ENCODE peak calls at places on chromosomes 4 and X, in six cellular contexts. One of them, this sample, is unnamed.

GRCh38 chrX:64842492-64842891 is 133.8 kb downstream of the ZC4H2 start:
- DNase-seq in tibial nerve: no peak
- DNase-seq in sigmoid colon: no peak
- DNase-seq in stomach: no peak
- DNase-seq in breast epithelium: no peak
- DNase-seq in transverse colon: no peak
- DNase-seq in this sample: no peak

GRCh38 chrX:129842510-129843208 is 1.0 kb downstream of the ZDHHC9 start:
- DNase-seq in breast epithelium: no peak
- DNase-seq in tibial nerve: no peak
- DNase-seq in sigmoid colon: peak; percentile 68
- DNase-seq in stomach: peak; percentile 55
- DNase-seq in transverse colon: peak; percentile 55
- DNase-seq in this sample: no peak

GRCh38 chr4:25862411-25863346 is at the start of gene SEL1L3:
- DNase-seq in stomach: peak; percentile 79
- DNase-seq in sigmoid colon: no peak
- DNase-seq in transverse colon: peak; percentile 80
- DNase-seq in tibial nerve: no peak
- DNase-seq in breast epithelium: no peak
- DNase-seq in this sample: peak; percentile 80

GRCh38 chrX:100658936-100659335 is 14.9 kb downstream of the SRPX2 start:
- DNase-seq in tibial nerve: no peak
- DNase-seq in sigmoid colon: no peak
- DNase-seq in transverse colon: no peak
- DNase-seq in breast epithelium: no peak
- DNase-seq in stomach: no peak
- DNase-seq in this sample: no peak

GRCh38 chrX:120120223-120120622 is 4.5 kb upstream of the RHOXF1 start:
- DNase-seq in sigmoid colon: no peak
- DNase-seq in transverse colon: no peak
- DNase-seq in tibial nerve: no peak
- DNase-seq in breast epithelium: no peak
- DNase-seq in stomach: no peak
- DNase-seq in this sample: no peak

GRCh38 chr4:22019676-22020075 is 71.1 kb upstream of the KCNIP4 start:
- DNase-seq in transverse colon: no peak
- DNase-seq in sigmoid colon: no peak
- DNase-seq in stomach: no peak
- DNase-seq in breast epithelium: no peak
- DNase-seq in tibial nerve: no peak
- DNase-seq in this sample: no peak

GRCh38 chrX:137567474-137568232 is 1.7 kb downstream of the ZIC3 start:
- DNase-seq in stomach: no peak
- DNase-seq in sigmoid colon: no peak
- DNase-seq in tibial nerve: no peak
- DNase-seq in transverse colon: no peak
- DNase-seq in breast epithelium: no peak
- DNase-seq in this sample: no peak

GRCh38 chr4:22179124-22179874 is 230.7 kb upstream of the KCNIP4 start:
- DNase-seq in transverse colon: no peak
- DNase-seq in sigmoid colon: no peak
- DNase-seq in breast epithelium: no peak
- DNase-seq in stomach: no peak
- DNase-seq in tibial nerve: no peak
- DNase-seq in this sample: no peak

GRCh38 chr4:42558156-42558555 is 98.7 kb downstream of the ATP8A1 start:
- DNase-seq in tibial nerve: no peak
- DNase-seq in sigmoid colon: no peak
- DNase-seq in transverse colon: no peak
- DNase-seq in stomach: no peak
- DNase-seq in breast epithelium: no peak
- DNase-seq in this sample: no peak

GRCh38 chr4:147799986-147800555 is 68.2 kb downstream of the ARHGAP10 start:
- DNase-seq in tibial nerve: no peak
- DNase-seq in stomach: no peak
- DNase-seq in sigmoid colon: no peak
- DNase-seq in breast epithelium: no peak
- DNase-seq in transverse colon: no peak
- DNase-seq in this sample: no peak

GRCh38 chr4:156137971-156138581 is 184.4 kb upstream of the CTSO start:
- DNase-seq in sigmoid colon: no peak
- DNase-seq in stomach: no peak
- DNase-seq in transverse colon: no peak
- DNase-seq in breast epithelium: no peak
- DNase-seq in tibial nerve: no peak
- DNase-seq in this sample: no peak

GRCh38 chrX:69556094-69557011 is 52.2 kb downstream of the NALF2 start:
- DNase-seq in stomach: no peak
- DNase-seq in transverse colon: no peak
- DNase-seq in sigmoid colon: no peak
- DNase-seq in breast epithelium: no peak
- DNase-seq in tibial nerve: no peak
- DNase-seq in this sample: no peak

GRCh38 chr4:85747871-85748491 is 273.0 kb downstream of the ARHGAP24 start:
- DNase-seq in stomach: no peak
- DNase-seq in sigmoid colon: no peak
- DNase-seq in breast epithelium: no peak
- DNase-seq in transverse colon: peak; percentile 15
- DNase-seq in tibial nerve: no peak
- DNase-seq in this sample: peak; percentile 45

GRCh38 chr4:73208376-73208775 is 50.2 kb downstream of the ANKRD17 start:
- DNase-seq in tibial nerve: no peak
- DNase-seq in sigmoid colon: no peak
- DNase-seq in transverse colon: no peak
- DNase-seq in stomach: no peak
- DNase-seq in breast epithelium: no peak
- DNase-seq in this sample: no peak

GRCh38 chrX:54178100-54178940 is 4.7 kb downstream of the FAM120C start:
- DNase-seq in transverse colon: no peak
- DNase-seq in tibial nerve: no peak
- DNase-seq in sigmoid colon: no peak
- DNase-seq in breast epithelium: no peak
- DNase-seq in stomach: no peak
- DNase-seq in this sample: no peak

GRCh38 chr4:83219344-83219990 is 65.1 kb downstream of the COQ2 start:
- DNase-seq in transverse colon: peak; percentile 56
- DNase-seq in sigmoid colon: no peak
- DNase-seq in tibial nerve: no peak
- DNase-seq in stomach: peak; percentile 33
- DNase-seq in breast epithelium: peak; percentile 52
- DNase-seq in this sample: peak; percentile 65

DNA sequence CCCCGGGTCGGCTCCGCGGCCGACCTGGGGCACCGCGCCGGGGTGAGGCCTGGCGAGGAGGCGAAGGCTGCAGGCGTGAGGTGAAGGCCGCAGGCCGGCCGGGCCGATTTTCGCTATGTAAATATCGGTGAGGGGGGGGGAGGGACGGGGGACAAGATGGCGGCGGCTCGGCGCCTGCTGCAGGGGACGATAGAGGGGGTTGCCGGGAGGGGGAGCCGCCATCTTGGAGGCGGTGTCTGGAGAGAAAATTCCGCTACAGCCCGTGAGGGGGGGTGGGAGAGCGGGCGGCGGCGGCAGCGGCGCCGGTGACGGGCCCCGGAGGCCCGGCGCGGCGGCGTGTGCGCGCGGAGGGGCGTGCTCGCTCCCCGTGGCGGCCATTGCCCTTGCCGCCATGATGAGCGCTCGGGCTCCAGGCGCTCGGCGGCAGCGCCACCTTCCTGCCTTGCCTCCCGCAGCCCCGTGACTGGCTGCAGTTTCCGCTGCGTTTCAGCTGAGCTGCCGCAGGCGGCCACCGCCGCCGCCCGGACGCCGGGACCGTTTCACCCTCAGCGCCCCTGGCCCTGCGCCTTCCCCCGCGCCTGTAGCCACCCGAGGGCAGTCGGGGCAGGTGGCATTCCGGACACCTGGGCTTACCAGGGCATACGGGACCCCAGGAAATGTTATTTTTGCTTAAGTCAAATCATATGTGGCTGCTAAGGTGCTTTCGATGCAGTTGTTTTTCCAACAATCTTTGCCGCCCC is 692 bp downstream of the ZFX start:
- DNase-seq in sigmoid colon: peak; percentile 97
- DNase-seq in transverse colon: peak; percentile 95
- DNase-seq in stomach: peak; percentile 93
- DNase-seq in tibial nerve: peak; percentile 58
- DNase-seq in breast epithelium: peak; percentile 75
- DNase-seq in this sample: peak; percentile 87
- TF ChIP-seq POLR2A in sigmoid colon: no peak
- TF ChIP-seq POLR2A in transverse colon: peak; percentile 45
- TF ChIP-seq POLR2A in stomach: no peak
- TF ChIP-seq POLR2A in tibial nerve: peak; percentile 47
- TF ChIP-seq POLR2A in breast epithelium: peak; percentile 29
- TF ChIP-seq POLR2A in this sample: no peak

GRCh38 chr4:23233596-23233995 is 540.9 kb downstream of the GBA3 start:
- DNase-seq in sigmoid colon: no peak
- DNase-seq in transverse colon: no peak
- DNase-seq in tibial nerve: no peak
- DNase-seq in stomach: no peak
- DNase-seq in breast epithelium: no peak
- DNase-seq in this sample: no peak

GRCh38 chr4:23237771-23238170 is 545.0 kb downstream of the GBA3 start:
- DNase-seq in transverse colon: no peak
- DNase-seq in stomach: peak; percentile 65
- DNase-seq in sigmoid colon: no peak
- DNase-seq in breast epithelium: no peak
- DNase-seq in tibial nerve: no peak
- DNase-seq in this sample: no peak

GRCh38 chr4:23234716-23235115 is 542.0 kb downstream of the GBA3 start:
- DNase-seq in transverse colon: no peak
- DNase-seq in tibial nerve: no peak
- DNase-seq in sigmoid colon: no peak
- DNase-seq in stomach: no peak
- DNase-seq in breast epithelium: no peak
- DNase-seq in this sample: no peak

GRCh38 chr4:23234018-23234417 is 541.3 kb downstream of the GBA3 start:
- DNase-seq in stomach: no peak
- DNase-seq in sigmoid colon: no peak
- DNase-seq in breast epithelium: no peak
- DNase-seq in transverse colon: no peak
- DNase-seq in tibial nerve: no peak
- DNase-seq in this sample: no peak

DNA sequence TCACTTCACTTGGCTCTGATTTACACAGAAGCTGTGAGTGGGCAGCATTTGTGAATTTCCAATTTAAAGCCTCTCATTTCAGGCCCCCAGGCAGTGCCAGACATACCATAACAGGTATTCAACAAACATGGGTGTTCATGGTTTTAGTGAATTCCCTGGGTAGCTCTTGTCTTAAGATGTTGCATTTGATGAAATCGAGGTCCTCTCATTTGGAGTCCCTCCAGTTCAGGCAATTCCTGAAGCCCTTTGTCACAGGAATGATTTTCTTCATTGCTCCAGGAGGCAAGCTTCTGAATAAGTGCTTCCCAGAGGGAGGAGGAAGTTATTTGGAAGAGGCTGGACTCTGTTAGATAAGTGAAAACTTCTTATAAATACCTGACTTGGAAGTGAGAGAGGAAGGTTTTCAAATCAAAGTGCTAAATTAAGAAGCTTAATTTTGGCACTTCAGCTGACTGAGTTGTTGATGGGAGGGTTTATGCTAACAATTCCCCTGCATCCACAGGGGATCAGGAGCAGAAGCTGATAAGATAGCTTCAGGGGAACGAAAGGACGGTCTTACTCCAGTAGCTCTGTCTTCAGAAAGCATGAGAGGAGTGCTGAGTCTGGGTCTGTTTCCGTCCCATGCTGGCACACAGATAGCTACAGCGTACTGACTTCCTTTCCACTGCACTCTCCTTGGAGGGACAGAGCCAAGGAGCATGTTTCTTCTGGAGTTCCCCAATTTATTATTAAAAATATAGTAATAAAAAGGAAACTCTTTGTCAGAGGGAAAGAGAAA is 543.1 kb downstream of the GBA3 start:
- DNase-seq in stomach: no peak
- DNase-seq in sigmoid colon: no peak
- DNase-seq in tibial nerve: no peak
- DNase-seq in breast epithelium: no peak
- DNase-seq in transverse colon: no peak
- DNase-seq in this sample: no peak
- H3K27ac ChIP-seq in stomach: no peak overlapping the region
- H3K27ac ChIP-seq in sigmoid colon: no peak overlapping the region
- H3K27ac ChIP-seq in tibial nerve: no peak overlapping the region
- H3K27ac ChIP-seq in breast epithelium: no peak overlapping the region
- H3K27ac ChIP-seq in transverse colon: no peak overlapping the region
- H3K27ac ChIP-seq in this sample: no peak overlapping the region

DNA sequence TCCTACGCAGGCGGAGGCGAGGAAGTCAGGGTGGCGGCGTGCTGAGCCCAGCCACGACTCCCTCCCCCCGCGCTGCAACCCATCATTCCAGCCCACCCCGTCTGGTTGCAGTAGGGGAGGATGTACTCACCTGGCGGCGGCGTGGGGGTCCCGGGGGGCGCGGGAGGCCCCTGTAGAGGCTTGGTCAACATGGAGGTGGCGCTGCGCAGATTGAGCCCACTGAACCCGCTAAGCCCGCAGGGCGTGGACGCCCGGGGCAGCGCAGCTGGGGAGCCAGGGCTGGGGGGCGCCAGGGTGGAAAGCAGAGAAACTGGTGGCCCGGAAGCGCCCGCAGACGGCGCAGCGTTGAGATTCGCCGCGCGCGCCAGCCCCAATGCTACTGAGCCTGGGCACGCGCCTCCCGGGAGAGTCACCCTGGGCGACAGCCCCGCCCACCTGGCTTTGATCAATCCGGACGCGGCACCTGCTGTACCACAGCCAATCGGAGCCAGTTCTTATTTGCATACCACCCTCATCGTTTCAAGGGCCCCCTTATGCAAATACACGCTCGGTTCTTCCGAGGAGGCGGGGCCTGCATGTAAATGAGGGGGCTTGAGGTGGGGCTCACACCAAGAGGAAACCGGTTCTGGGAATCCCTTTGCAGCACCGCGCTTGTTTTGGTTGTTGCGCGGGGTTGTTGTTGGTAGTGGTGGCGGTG is at the start of gene PIM2:
- DNase-seq in tibial nerve: peak; percentile 75
- DNase-seq in sigmoid colon: peak; percentile 95
- DNase-seq in transverse colon: peak; percentile 93
- DNase-seq in breast epithelium: peak; percentile 87
- DNase-seq in stomach: peak; percentile 94
- DNase-seq in this sample: peak; percentile 91
- H3K36me3 ChIP-seq in tibial nerve: no peaks in the 10 kb centered on the region
- H3K36me3 ChIP-seq in sigmoid colon: no peaks in the 10 kb centered on the region
- H3K36me3 ChIP-seq in transverse colon: no peaks in the 10 kb centered on the region
- H3K36me3 ChIP-seq in breast epithelium: no peaks in the 10 kb centered on the region
- H3K36me3 ChIP-seq in stomach: peaks cover 45% of the 10 kb centered on the region
- H3K36me3 ChIP-seq in this sample: no peaks in the 10 kb centered on the region

DNA sequence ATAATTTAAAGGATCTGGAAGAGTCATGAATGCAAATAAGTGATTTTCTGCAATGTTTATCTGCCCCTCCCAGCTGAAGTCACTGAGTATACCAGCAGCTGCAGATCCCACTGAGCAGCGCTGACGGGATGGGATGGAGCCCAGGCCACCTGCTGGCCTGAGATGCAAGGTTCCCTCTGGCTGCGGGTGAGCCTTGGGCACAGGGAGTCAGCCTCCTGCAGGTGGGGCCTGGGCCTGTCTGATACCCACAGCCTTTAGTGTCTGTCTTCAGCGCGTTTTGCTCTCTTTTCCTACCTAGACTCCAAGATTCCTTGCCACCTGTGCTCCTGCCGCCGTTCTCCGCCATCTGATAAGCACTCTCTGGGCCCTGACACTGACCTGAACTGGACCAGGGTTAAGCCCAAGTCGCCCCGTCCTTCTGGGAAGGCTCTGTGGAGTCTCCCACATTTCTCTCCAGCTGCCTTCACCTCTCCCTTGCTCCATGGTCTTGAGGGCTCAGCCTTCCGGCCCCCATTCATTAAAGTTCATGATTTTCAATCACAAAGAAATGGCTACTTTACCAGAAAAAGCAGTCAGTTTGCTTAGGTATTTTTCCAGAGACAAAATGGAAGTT is 223.1 kb upstream of the FAT1 start:
- DNase-seq in tibial nerve: no peak
- DNase-seq in transverse colon: peak; percentile 80
- DNase-seq in breast epithelium: no peak
- DNase-seq in stomach: peak; percentile 42
- DNase-seq in sigmoid colon: no peak
- DNase-seq in this sample: peak; percentile 74
- TF ChIP-seq POLR2A in tibial nerve: no peak
- TF ChIP-seq POLR2A in transverse colon: no peak
- TF ChIP-seq POLR2A in breast epithelium: no peak
- TF ChIP-seq POLR2A in stomach: no peak
- TF ChIP-seq POLR2A in sigmoid colon: no peak
- TF ChIP-seq POLR2A in this sample: no peak